ENCODE peak calls at places on chromosomes 4 and X, in six cellular contexts. O, K, P, J, V and D are unnamed samples.

GRCh38 chr4:84176061-84176460 is 323.0 kb downstream of the NKX6-1 start:
- DNase-seq in O (no peak), K (no peak), P (no peak), J (no peak), V (no peak), D (no peak)

GRCh38 chrX:40504801-40505605 is 75.8 kb upstream of the ATP6AP2 start:
- DNase-seq in O (no peak), K (no peak), P (peak; percentile 87), J (peak; percentile 26), V (peak; percentile 81), D (no peak)

GRCh38 chrX:50067435-50068292 is 133.1 kb downstream of the AKAP4 start:
- DNase-seq in O (peak; percentile 71), K (peak; percentile 7), P (peak; percentile 47), J (peak; percentile 40), V (peak; percentile 60), D (peak; percentile 32)

GRCh38 chr4:7367361-7367760 is 67.4 kb downstream of the PSAPL1 start:
- DNase-seq in O (no peak), K (no peak), P (no peak), J (no peak), V (no peak), D (no peak)

GRCh38 chr4:159764343-159764952 is 661.6 kb downstream of the RAPGEF2 start:
- DNase-seq in O (peak; percentile 16), K (no peak), P (peak; percentile 75), J (peak; percentile 27), V (peak; percentile 63), D (no peak)

GRCh38 chr4:143358923-143359694 is 22.4 kb downstream of the GAB1 start:
- DNase-seq in O (no peak), K (no peak), P (peak; percentile 70), J (no peak), V (peak; percentile 84), D (no peak)

GRCh38 chrX:70504772-70505450 is 60.3 kb downstream of the DLG3 start:
- DNase-seq in O (no peak), K (no peak), P (no peak), J (no peak), V (no peak), D (no peak)

GRCh38 chr4:79576480-79576803 is 168.4 kb upstream of the GK2 start:
- DNase-seq in O (peak; percentile 30), K (no peak), P (peak; percentile 4), J (peak; percentile 53), V (peak; percentile 50), D (no peak)

GRCh38 chrX:132665676-132666075 is 176.8 kb upstream of the MBNL3 start:
- DNase-seq in O (no peak), K (no peak), P (no peak), J (no peak), V (no peak), D (no peak)

GRCh38 chr4:12993923-12994322 is 490.2 kb downstream of the RAB28 start:
- DNase-seq in O (no peak), K (no peak), P (no peak), J (no peak), V (no peak), D (no peak)

GRCh38 chr4:10182446-10183424 is 66.1 kb upstream of the WDR1 start:
- DNase-seq in O (no peak), K (no peak), P (no peak), J (no peak), V (no peak), D (no peak)

GRCh38 chr4:185219551-185220344 is 10.3 kb downstream of the SNX25 start:
- DNase-seq in O (no peak), K (no peak), P (peak; percentile 56), J (no peak), V (peak; percentile 66), D (no peak)

GRCh38 chr4:52813546-52813945 is 48.6 kb upstream of the RASL11B start:
- DNase-seq in O (no peak), K (no peak), P (no peak), J (no peak), V (peak; percentile 12), D (no peak)

GRCh38 chr4:20194079-20195013 is 57.4 kb upstream of the SLIT2 start:
- DNase-seq in O (no peak), K (no peak), P (peak; percentile 68), J (no peak), V (peak; percentile 45), D (no peak)

GRCh38 chr4:52035190-52035589 is 2.9 kb downstream of the SGCB start:
- DNase-seq in O (no peak), K (no peak), P (no peak), J (no peak), V (no peak), D (no peak)